ENCODE peak calls at places on chromosomes 1 and 21, in five cellular contexts. D, U, G, P and B are unnamed samples.

GRCh38 chr1:46342084-46342656 is 1.6 kb downstream of the NSUN4 start:
- DNase-seq in P (no peak), G (no peak), D (no peak), U (no peak), B (peak; percentile 44)

GRCh38 chr1:160605792-160606520 is 26.7 kb upstream of the CD84 start:
- DNase-seq in G (no peak), D (no peak), P (no peak), U (no peak), B (no peak)

GRCh38 chr1:7539772-7540175 is 231.3 kb upstream of the VAMP3 start:
- DNase-seq in G (no peak), U (no peak), D (peak; percentile 27), P (no peak), B (peak; percentile 24)

GRCh38 chr1:83015163-83015562 is 983.8 kb downstream of the TTLL7 start:
- DNase-seq in P (no peak), U (no peak), D (no peak), G (no peak), B (no peak)

GRCh38 chr1:199859525-199859924 is 168.0 kb upstream of the NR5A2 start:
- DNase-seq in D (no peak), P (no peak), U (no peak), G (no peak), B (peak; percentile 82)

GRCh38 chr1:230103341-230104173 is 36.5 kb downstream of the GALNT2 start:
- DNase-seq in D (no peak), G (no peak), U (no peak), P (no peak), B (peak; percentile 54)

GRCh38 chr21:41071410-41071809 is 96.5 kb upstream of the BACE2 start:
- DNase-seq in D (no peak), U (no peak), G (no peak), P (no peak), B (no peak)

GRCh38 chr1:167401260-167401873 is 117.0 kb downstream of the CD247 start:
- DNase-seq in D (peak; percentile 27), U (no peak), G (peak; percentile 17), P (no peak), B (peak; percentile 75)

GRCh38 chr1:94928293-94928939 is 1.5 kb upstream of the CNN3 start:
- DNase-seq in U (no peak), P (no peak), D (no peak), G (peak; percentile 16), B (no peak)

GRCh38 chr1:199122532-199123311 is 483.9 kb downstream of the PTPRC start:
- DNase-seq in D (no peak), U (no peak), G (no peak), P (no peak), B (peak; percentile 78)

GRCh38 chr1:206507395-206508129 is at the start of gene RASSF5:
- DNase-seq in G (no peak), P (peak; percentile 35), U (no peak), D (peak; percentile 89), B (peak; percentile 57)

GRCh38 chr1:32828341-32828740 is 10.9 kb downstream of the S100PBP start:
- DNase-seq in G (no peak), U (no peak), P (no peak), D (no peak), B (peak; percentile 27)

GRCh38 chr1:205009666-205010065 is 33.3 kb upstream of the CNTN2 start:
- DNase-seq in D (no peak), U (no peak), P (no peak), G (no peak), B (no peak)

GRCh38 chr21:43761886-43762285 is 14.2 kb downstream of the CSTB start:
- DNase-seq in G (no peak), P (no peak), D (no peak), U (no peak), B (no peak)

GRCh38 chr1:43293896-43294760 is 6.7 kb upstream of the TIE1 start:
- DNase-seq in G (peak; percentile 95), U (peak; percentile 40), D (no peak), P (no peak), B (peak; percentile 48)

GRCh38 chr1:232810856-232811255 is 5.6 kb downstream of the MAP10 start:
- DNase-seq in P (no peak), G (no peak), U (no peak), D (no peak), B (peak; percentile 12)

GRCh38 chr21:40846566-40847411 is at the start of gene DSCAM:
- DNase-seq in G (no peak), P (no peak), D (no peak), U (no peak), B (peak; percentile 0)

GRCh38 chr1:236165238-236165981 is 23.1 kb downstream of the GPR137B start:
- DNase-seq in P (no peak), U (no peak), D (no peak), G (no peak), B (no peak)

GRCh38 chr1:180503274-180503862 is 991 bp upstream of the ACBD6 start:
- DNase-seq in P (no peak), D (no peak), U (no peak), G (peak; percentile 19), B (peak; percentile 46)

GRCh38 chr1:77395051-77395450 is 113.2 kb downstream of the AK5 start:
- DNase-seq in G (peak; percentile 92), P (no peak), D (no peak), U (no peak), B (no peak)

GRCh38 chr21:33203371-33203724 is 26.4 kb upstream of the IFNAR2 start:
- DNase-seq in U (no peak), D (no peak), P (no peak), G (no peak), B (no peak)

GRCh38 chr1:11616766-11617165 is 37.5 kb downstream of the FBXO2 start:
- DNase-seq in U (no peak), G (no peak), P (no peak), D (no peak), B (no peak)

GRCh38 chr1:29828526-29829447 is 592.5 kb downstream of the PTPRU start:
- DNase-seq in U (no peak), P (no peak), G (no peak), D (no peak), B (no peak)

GRCh38 chr1:64243757-64244080 is 40.3 kb downstream of the UBE2U start:
- DNase-seq in U (no peak), D (no peak), P (no peak), G (no peak), B (no peak)

GRCh38 chr1:8889925-8890785 is 11.7 kb upstream of the ENO1 start:
- DNase-seq in P (no peak), G (peak; percentile 88), D (peak; percentile 92), U (peak; percentile 63), B (peak; percentile 98)

GRCh38 chr1:230691615-230692014 is 22.3 kb downstream of the AGT start:
- DNase-seq in P (no peak), D (no peak), G (no peak), U (no peak), B (no peak)